ENCODE peak calls at places on chromosomes 3 and 15, in six cellular contexts. F is cardiac muscle cell, N is OCI-LY7, Q is ovary, E is left lung, W is left ventricle myocardium inferior. R is an unnamed sample.

GRCh38 chr3:19474169-19474568 is 325.9 kb downstream of the KCNH8 start:
- DNase-seq in Q (no peak), W (no peak), F (no peak), N (no peak), E (no peak), R (no peak)

GRCh38 chr3:105362021-105362665 is 4.6 kb upstream of the ALCAM start:
- DNase-seq in F (peak; percentile 62), Q (no peak), E (no peak), W (no peak), N (no peak), R (peak; percentile 42)

GRCh38 chr15:56243774-56244236 is at the start of gene RFX7:
- DNase-seq in E (peak; percentile 69), W (peak; percentile 77), Q (peak; percentile 86), F (peak; percentile 84), N (peak; percentile 87), R (peak; percentile 71)

GRCh38 chr15:101138086-101138660 is 113.7 kb downstream of the CHSY1 start:
- DNase-seq in F (no peak), N (no peak), Q (no peak), E (no peak), W (no peak), R (no peak)

GRCh38 chr15:77036537-77037474 is 34.1 kb downstream of the TSPAN3 start:
- DNase-seq in N (no peak), W (no peak), F (no peak), Q (peak; percentile 39), E (peak; percentile 32), R (no peak)

GRCh38 chr3:160587105-160587504 is 21.7 kb upstream of the KPNA4 start:
- DNase-seq in E (no peak), Q (no peak), F (no peak), W (no peak), N (no peak), R (no peak)

GRCh38 chr3:31654998-31655397 is 122.3 kb downstream of the STT3B start:
- DNase-seq in E (no peak), F (no peak), W (no peak), N (no peak), Q (no peak), R (no peak)

GRCh38 chr3:8673083-8673737 is 28.6 kb upstream of the SSUH2 start:
- DNase-seq in N (no peak), F (no peak), W (no peak), E (no peak), Q (no peak), R (no peak)

GRCh38 chr15:48459571-48460461 is 128.6 kb downstream of the DUT start:
- DNase-seq in Q (no peak), N (no peak), F (peak; percentile 57), W (no peak), E (no peak), R (peak; percentile 92)

GRCh38 chr3:174330303-174330702 is 528.8 kb upstream of the NAALADL2 start:
- DNase-seq in E (no peak), F (peak; percentile 83), W (no peak), N (no peak), Q (no peak), R (peak; percentile 16)

GRCh38 chr15:98649621-98649995 is 1.3 kb downstream of the IGF1R start:
- DNase-seq in Q (peak; percentile 72), E (peak; percentile 58), N (peak; percentile 9), W (peak; percentile 56), F (no peak), R (no peak)

GRCh38 chr15:45522179-45522930 is at the start of gene SLC30A4:
- DNase-seq in W (peak; percentile 71), E (peak; percentile 62), N (peak; percentile 57), F (peak; percentile 78), Q (peak; percentile 83), R (peak; percentile 72)

GRCh38 chr3:78204977-78205376 is 1165.1 kb downstream of the ROBO2 start:
- DNase-seq in F (peak; percentile 66), N (no peak), W (no peak), E (no peak), Q (no peak), R (peak; percentile 41)

GRCh38 chr15:34799825-34800168 is 4.4 kb upstream of the ACTC1 start:
- DNase-seq in F (no peak), Q (no peak), N (no peak), E (no peak), W (no peak), R (peak; percentile 47)

GRCh38 chr3:132537297-132537696 is 59.8 kb upstream of the ACKR4 start:
- DNase-seq in E (no peak), Q (no peak), F (no peak), W (no peak), N (no peak), R (no peak)
- TF ChIP-seq CTCF in E (no peak), Q (no peak), F (peak; percentile 7), W (no peak), N (peak; percentile 36), R (no peak)

DNA sequence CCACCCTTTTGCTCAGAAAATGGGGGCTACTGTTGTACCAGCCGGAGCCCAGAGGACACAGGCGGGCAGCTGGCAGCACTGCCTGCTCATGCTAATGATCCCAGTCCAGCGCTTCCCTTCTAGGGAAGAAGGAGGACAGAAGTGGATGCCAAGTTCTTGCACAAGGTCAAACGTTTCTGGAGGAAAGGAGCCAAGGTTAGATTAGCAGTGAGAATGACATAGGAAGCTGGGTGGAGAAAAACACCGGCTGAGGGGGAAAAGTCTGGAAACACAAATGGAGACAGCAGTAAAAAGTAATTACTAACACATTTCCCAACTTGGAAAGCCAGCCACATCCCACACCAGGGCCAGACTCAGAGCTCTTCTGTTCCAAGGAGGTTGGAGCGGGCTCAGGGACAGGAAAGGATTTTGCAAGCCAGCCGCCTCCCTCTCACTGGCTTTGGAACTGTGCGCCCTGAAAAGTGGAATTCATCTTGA is 133.8 kb downstream of the CD47 start:
- DNase-seq in N (no peak), Q (peak; percentile 84), E (peak; percentile 74), F (peak; percentile 96), W (peak; percentile 77), R (peak; percentile 80)
- H3K4me3 ChIP-seq in N (no peak overlapping the region), Q (no peak overlapping the region), E (no peak overlapping the region), F (no peak overlapping the region), W (peak overlapping the region; percentile 36), R (peak overlapping the region; percentile 21)

DNA sequence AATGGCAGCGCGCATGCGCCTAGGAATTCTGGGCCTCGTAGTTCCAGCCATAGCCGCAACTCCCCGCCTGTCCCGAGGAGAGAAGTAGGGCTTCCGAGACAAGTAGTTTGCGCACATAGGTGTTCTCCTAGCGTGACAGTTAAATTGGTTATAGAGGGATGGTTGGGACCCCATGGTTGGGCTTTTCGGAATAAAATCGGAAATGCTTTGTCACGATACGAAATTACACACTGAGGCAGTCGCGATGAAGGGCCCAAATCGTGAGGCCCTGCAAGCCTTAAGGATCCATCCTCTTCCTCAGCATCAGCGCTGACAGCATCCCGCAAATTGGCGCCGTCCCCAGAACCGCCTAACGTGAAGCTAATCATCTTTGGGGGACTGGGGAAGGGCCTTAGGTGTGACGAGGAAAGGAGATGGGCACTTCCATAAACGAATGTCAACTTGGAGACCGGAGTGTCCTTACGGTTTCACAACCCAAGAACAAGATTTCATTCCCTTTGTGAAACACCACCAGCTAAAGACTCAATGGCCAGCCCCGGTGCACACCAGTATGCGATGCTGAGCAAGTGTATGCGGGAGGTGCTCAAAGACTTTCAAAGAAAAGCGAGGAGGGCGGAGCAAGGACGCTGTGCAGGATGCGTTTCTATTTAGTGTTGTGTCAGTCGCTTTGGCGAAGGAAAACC is 612 bp upstream of the TTBK2 start:
- DNase-seq in Q (peak; percentile 65), E (peak; percentile 38), N (peak; percentile 40), W (no peak), F (peak; percentile 44), R (peak; percentile 23)
- TF ChIP-seq CTCF in Q (no peak), E (no peak), N (no peak), W (peak; percentile 38), F (no peak), R (no peak)

GRCh38 chr15:50890751-50891150 is 17.7 kb upstream of the AP4E1 start:
- DNase-seq in E (no peak), Q (no peak), N (no peak), W (no peak), F (no peak), R (no peak)

GRCh38 chr15:50891159-50891558 is 17.3 kb upstream of the AP4E1 start:
- DNase-seq in F (no peak), Q (no peak), E (no peak), N (no peak), W (no peak), R (no peak)

GRCh38 chr15:50888054-50888453 is 20.4 kb upstream of the AP4E1 start:
- DNase-seq in E (no peak), W (no peak), N (no peak), F (no peak), Q (no peak), R (no peak)

GRCh38 chr15:50889589-50889988 is 18.9 kb upstream of the AP4E1 start:
- DNase-seq in N (no peak), W (no peak), F (no peak), E (no peak), Q (no peak), R (no peak)

DNA sequence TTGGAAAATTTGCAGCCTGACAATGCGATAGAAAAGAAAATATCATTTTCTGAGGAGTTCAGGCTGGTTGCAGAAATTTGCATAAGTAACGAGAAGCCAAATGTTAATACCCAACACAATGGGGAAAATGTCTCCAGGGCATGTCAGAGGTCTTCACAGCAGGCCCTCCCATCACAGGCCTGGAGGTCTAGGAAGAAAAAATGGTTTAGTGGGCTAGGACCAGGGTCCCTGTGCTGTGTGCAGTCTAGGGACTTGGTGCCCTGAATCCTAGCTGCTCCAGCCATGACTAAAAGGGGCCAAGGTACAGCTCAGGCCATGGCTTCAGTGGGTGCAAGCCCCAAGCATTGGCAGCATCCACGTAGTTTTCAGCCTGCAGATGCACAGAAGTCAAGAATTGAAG is 14.5 kb upstream of the AP4E1 start:
- DNase-seq in W (no peak), E (no peak), N (no peak), F (no peak), Q (no peak), R (no peak)
- H3K4me3 ChIP-seq in W (no peak overlapping the region), E (no peak overlapping the region), N (no peak overlapping the region), F (no peak overlapping the region), Q (no peak overlapping the region), R (no peak overlapping the region)

GRCh38 chr15:31024330-31024729 is 32.9 kb upstream of the MTMR10 start:
- DNase-seq in E (no peak), Q (no peak), N (no peak), W (no peak), F (peak; percentile 97), R (peak; percentile 82)

GRCh38 chr15:31021067-31021665 is 29.7 kb upstream of the MTMR10 start:
- DNase-seq in W (no peak), N (no peak), Q (no peak), E (no peak), F (no peak), R (no peak)

GRCh38 chr15:31024979-31025378 is 33.6 kb upstream of the MTMR10 start:
- DNase-seq in N (no peak), E (no peak), F (no peak), Q (no peak), W (no peak), R (peak; percentile 85)

GRCh38 chr15:31025996-31026395 is 34.6 kb upstream of the MTMR10 start:
- DNase-seq in W (no peak), F (no peak), N (no peak), E (no peak), Q (no peak), R (no peak)

DNA sequence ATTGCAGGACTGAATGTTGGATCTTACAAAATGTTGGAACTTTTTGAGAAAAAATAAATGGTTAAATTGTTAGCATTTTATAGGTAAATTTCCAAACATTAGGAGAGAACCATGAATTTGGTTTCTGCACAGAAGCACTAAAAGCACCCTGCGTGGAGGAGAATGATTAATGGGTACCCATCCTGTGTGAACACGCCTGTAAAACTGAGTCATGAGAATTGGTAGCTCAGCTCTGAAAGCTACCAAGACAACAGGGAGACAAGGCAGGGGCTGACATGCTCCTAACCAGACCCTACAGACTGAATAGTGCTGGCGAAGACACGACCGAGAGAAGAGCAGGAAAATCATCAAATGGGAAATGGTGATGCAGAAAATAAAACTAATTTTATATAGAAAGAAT is 32.4 kb upstream of the MTMR10 start:
- DNase-seq in E (no peak), F (no peak), W (no peak), Q (no peak), N (no peak), R (no peak)
- TF ChIP-seq CTCF in E (no peak), F (no peak), W (no peak), Q (no peak), N (no peak), R (no peak)

R was measured in fibroblast of villous mesenchyme.